ENCODE peak calls at places on chromosomes 1 and 21, in six cellular contexts. B, G, A, W, M and N are unnamed samples. For H3K4me1, the result is how much of the 10 kb centered on the place peaks cover.

GRCh38 chr1:25074326-25074725 is 144.2 kb upstream of the RUNX3 start:
- DNase-seq in W (no peak), G (no peak), M (peak), A (no peak), B (no peak), N (no peak)

GRCh38 chr1:114558548-114558947 is 22.9 kb downstream of the BCAS2 start:
- DNase-seq in B (no peak), M (no peak), G (no peak), A (peak), W (no peak), N (no peak)

GRCh38 chr1:91777630-91778300 is 108.2 kb downstream of the TGFBR3 start:
- DNase-seq in A (no peak), B (no peak), G (no peak), W (no peak), M (no peak), N (no peak)

GRCh38 chr21:44366586-44367211 is 13.3 kb downstream of the TRPM2 start:
- DNase-seq in B (peak), G (no peak), W (no peak), A (no peak), M (peak), N (no peak)

GRCh38 chr1:78650114-78650513 is 483 bp downstream of the IFI44 start:
- DNase-seq in G (no peak), W (no peak), A (peak), M (no peak), B (no peak), N (no peak)

GRCh38 chr1:232432313-232432712 is 197.6 kb downstream of the SIPA1L2 start:
- DNase-seq in M (no peak), B (no peak), G (peak), W (no peak), A (peak), N (peak)

GRCh38 chr21:42047821-42048613 is 23.1 kb upstream of the UMODL1 start:
- DNase-seq in G (peak), B (no peak), M (peak), A (peak), W (no peak), N (no peak)

GRCh38 chr1:43235451-43236121 is 34.2 kb upstream of the TMEM125 start:
- DNase-seq in W (no peak), M (no peak), B (no peak), G (no peak), A (no peak), N (no peak)

GRCh38 chr1:91948501-91949355 is 473 bp upstream of the BRDT start:
- DNase-seq in A (no peak), B (peak), M (peak), W (peak), G (no peak), N (no peak)

GRCh38 chr1:77847621-77848080 is 40.8 kb upstream of the NEXN start:
- DNase-seq in M (no peak), A (no peak), W (no peak), B (no peak), G (no peak), N (no peak)

GRCh38 chr1:71324671-71325297 is 243.9 kb upstream of the ZRANB2 start:
- DNase-seq in A (peak), M (no peak), W (no peak), B (no peak), G (no peak), N (no peak)

GRCh38 chr1:112501810-112502641 is 6.7 kb upstream of the WNT2B start:
- DNase-seq in W (peak), B (peak), M (peak), G (peak), A (peak), N (peak)

GRCh38 chr1:222665964-222666363 is 46.3 kb downstream of the AIDA start:
- DNase-seq in A (no peak), G (no peak), M (no peak), W (no peak), B (no peak), N (no peak)

GRCh38 chr21:36028127-36029069 is 31.9 kb downstream of the SETD4 start:
- DNase-seq in B (peak), A (peak), W (peak), M (peak), G (peak), N (peak)

GRCh38 chr1:10958614-10959013 is 53.8 kb upstream of the TARDBP start:
- DNase-seq in B (no peak), W (no peak), G (no peak), M (no peak), A (no peak), N (no peak)

GRCh38 chr1:223075834-223076233 is 67.2 kb downstream of the TLR5 start:
- DNase-seq in M (no peak), G (no peak), A (no peak), B (no peak), W (no peak), N (no peak)

GRCh38 chr1:91755176-91755575 is 130.8 kb downstream of the TGFBR3 start:
- DNase-seq in W (no peak), G (peak), A (peak), B (no peak), M (no peak), N (no peak)

GRCh38 chr1:183612407-183612806 is 22.1 kb upstream of the NCF2 start:
- DNase-seq in B (no peak), M (no peak), W (no peak), G (no peak), A (no peak), N (no peak)

GRCh38 chr1:45895406-45895805 is 92.0 kb downstream of the MAST2 start:
- DNase-seq in A (no peak), G (no peak), M (no peak), B (no peak), W (no peak), N (no peak)

GRCh38 chr1:73998348-73998959 is 199.5 kb downstream of the LRRIQ3 start:
- DNase-seq in A (peak), G (no peak), M (no peak), W (no peak), B (no peak), N (no peak)

GRCh38 chr1:54371936-54372385 is 34.2 kb downstream of the SSBP3 start:
- DNase-seq in M (no peak), G (no peak), W (no peak), B (no peak), A (no peak), N (no peak)

GRCh38 chr1:156095906-156096508 is 13.7 kb upstream of the MEX3A start:
- DNase-seq in B (no peak), A (no peak), M (no peak), W (no peak), G (no peak), N (no peak)

GRCh38 chr1:198656500-198656932 is 17.7 kb downstream of the PTPRC start:
- DNase-seq in W (peak), B (no peak), M (peak), G (peak), A (peak), N (peak)

GRCh38 chr1:221317537-221317936 is 424.4 kb downstream of the DUSP10 start:
- DNase-seq in M (no peak), G (no peak), B (no peak), W (no peak), A (no peak), N (no peak)

GRCh38 chr1:91687452-91687851 is 186.8 kb downstream of the CDC7 start:
- DNase-seq in M (no peak), W (no peak), A (peak), B (no peak), G (no peak), N (no peak)

GRCh38 chr1:18505666-18506065 is 24.9 kb downstream of the KLHDC7A start:
- DNase-seq in M (no peak), G (no peak), B (no peak), W (no peak), A (no peak), N (no peak)

GRCh38 chr1:50975436-50975835 is 5.4 kb downstream of the CDKN2C start:
- DNase-seq in G (no peak), M (no peak), B (no peak), A (no peak), W (no peak), N (no peak)

GRCh38 chr1:41708332-41708731 is 210.4 kb downstream of the HIVEP3 start:
- DNase-seq in B (no peak), A (no peak), W (no peak), M (no peak), G (no peak), N (no peak)

DNA sequence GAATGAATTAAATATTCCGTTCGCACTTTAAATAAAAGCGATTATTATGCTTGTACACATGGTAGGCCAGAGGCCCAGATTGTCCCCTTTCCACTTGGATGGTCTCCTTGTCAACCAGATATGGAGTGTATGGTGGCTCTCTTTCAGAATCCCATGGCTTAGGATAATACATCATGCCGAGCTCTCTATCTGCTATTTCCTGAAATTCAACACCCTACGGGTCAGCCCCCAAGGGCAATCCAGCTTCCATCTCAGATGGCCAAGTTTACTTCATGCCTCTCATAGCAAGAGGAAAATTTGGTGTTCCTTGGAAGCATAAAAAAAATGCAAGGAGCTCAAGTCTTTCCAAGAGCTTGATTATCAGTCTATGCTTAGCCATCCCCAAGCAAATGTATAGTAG is 25.3 kb upstream of the FMO1 start:
- DNase-seq in M (no peak), B (no peak), W (no peak), A (peak), G (peak), N (no peak)
- H3K4me1 ChIP-seq in M (under half), B (under half), W (under half), A (under half), G (under half), N (under half)

GRCh38 chr1:182608850-182609610 is 4.8 kb upstream of the RGS16 start:
- DNase-seq in M (no peak), W (no peak), G (peak), A (peak), B (no peak), N (no peak)
- H3K4me1 ChIP-seq in M (under half), W (under half), G (under half), A (under half), B (under half), N (half or more)

DNA sequence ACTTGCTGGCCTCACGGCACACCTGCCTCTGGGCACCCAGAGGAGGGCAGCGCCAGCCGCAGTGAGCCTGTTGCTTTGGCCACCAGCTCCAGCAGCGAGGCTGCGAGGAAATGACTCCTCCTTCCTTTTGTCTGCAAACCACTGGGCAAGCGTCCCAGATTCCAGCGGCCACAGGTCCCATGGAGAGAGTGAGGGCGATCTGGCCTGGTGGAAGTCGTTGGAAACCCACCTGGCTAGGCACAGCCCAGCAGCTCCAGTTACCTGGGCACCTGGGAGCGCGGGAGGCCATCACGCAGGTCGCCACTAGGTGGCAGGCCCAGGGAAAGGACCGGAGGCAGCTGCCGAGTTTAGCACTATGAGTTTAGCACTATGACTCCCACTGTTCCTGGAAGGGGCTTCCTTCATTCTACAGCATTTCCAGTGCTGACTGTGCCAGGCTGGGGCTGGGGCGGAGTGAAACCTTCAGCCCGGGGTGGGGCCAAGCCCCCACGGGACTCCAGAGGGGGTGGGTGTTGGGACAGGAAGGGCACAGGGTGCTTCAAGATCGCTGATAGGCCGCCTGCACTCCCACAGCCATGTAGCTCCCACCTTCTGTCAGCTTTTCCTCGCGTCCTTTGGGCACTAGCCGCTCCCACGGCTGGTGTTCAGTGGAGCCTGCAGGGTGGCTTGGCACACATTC is 1.1 kb upstream of the ESPN start:
- DNase-seq in B (peak), A (peak), M (peak), G (no peak), W (peak), N (peak)
- H3K4me1 ChIP-seq in B (under half), A (under half), M (under half), G (under half), W (under half), N (under half)

GRCh38 chr1:33383974-33384767 is 46.7 kb downstream of the PHC2 start:
- DNase-seq in G (no peak), W (no peak), A (peak), M (no peak), B (no peak), N (no peak)
- H3K4me1 ChIP-seq in G (half or more), W (under half), A (under half), M (under half), B (under half), N (under half)

DNA sequence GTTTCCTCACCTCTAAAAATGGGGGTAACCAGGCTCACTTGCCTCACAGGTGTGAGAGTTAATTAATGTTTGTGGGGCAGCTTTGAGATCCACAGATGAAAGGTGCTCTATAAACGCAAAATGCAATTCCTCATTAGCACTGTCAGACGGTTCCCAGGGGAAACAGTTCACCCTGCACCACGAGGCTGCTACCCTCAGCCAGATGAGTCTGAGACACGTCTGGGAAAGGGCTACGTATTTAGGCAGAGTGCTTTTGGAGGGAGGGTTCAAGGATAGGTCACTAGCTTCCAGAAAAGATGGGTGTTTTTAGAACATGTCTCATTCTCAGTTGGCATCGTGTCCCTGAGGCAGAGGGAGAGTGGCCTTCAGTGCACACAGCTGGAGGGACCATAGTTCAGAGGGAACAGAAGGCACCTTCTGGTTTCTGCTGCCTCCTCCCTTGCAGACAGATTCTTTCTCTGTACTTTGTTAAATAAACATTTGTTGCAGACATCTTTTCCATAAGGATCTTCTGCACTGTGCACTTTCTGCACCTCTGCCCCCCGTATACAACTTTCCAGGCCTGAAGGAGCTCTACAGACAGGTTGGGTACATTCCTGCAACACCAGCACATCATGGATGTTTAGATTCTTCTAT is 139.9 kb downstream of the CLIC6 start:
- DNase-seq in G (no peak), B (no peak), A (peak), W (no peak), M (no peak), N (no peak)
- H3K4me1 ChIP-seq in G (under half), B (under half), A (under half), W (under half), M (half or more), N (under half)

GRCh38 chr1:217373761-217374701 is 256.9 kb downstream of the GPATCH2 start:
- DNase-seq in G (no peak), A (no peak), W (no peak), M (no peak), B (peak), N (no peak)
- H3K4me1 ChIP-seq in G (under half), A (under half), W (under half), M (under half), B (under half), N (under half)

GRCh38 chr21:33657124-33657842 is 15.0 kb downstream of the ITSN1 start:
- DNase-seq in W (no peak), G (no peak), B (no peak), A (peak), M (no peak), N (no peak)
- H3K4me1 ChIP-seq in W (under half), G (half or more), B (under half), A (under half), M (under half), N (under half)

DNA sequence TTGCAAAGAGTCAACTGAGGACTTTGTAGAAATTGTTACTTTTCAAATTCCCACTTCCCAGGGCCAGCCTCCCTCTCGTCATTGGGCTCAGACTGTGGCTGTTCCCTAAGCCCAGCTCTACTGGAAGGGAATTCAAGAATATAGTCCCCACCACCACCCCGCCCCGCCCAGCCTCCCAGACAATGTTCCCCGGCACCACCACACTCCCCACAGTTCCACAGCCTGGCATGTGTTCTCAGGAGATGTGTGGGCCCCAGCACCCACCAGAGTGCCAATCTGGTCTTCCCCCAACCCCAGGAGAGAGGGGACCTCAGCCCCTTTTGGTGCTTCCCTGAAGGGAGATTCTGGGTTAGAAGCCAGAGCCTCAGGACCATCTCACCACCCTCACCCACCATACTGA is 120.1 kb downstream of the SYT2 start:
- DNase-seq in M (no peak), W (no peak), A (no peak), G (no peak), B (no peak), N (no peak)
- H3K4me1 ChIP-seq in M (under half), W (under half), A (under half), G (half or more), B (under half), N (half or more)